ENCODE peak calls at places on chromosome 17, in eight cellular contexts. K is fibroblast of pulmonary artery; V is dorsolateral prefrontal cortex; Q is CD8-positive, alpha-beta memory T cell; H is uterus; O is GM23248; L is gastrocnemius medialis; U is naive thymus-derived CD4-positive, alpha-beta T cell. R is an unnamed sample.

GRCh38 chr17:67995568-67996191 is 589 bp downstream of the C17orf58 start:
- DNase-seq in K (no peak), V (no peak), Q (no peak), H (peak; percentile 38), O (peak; percentile 53), L (no peak), U (peak; percentile 15), R (no peak)

GRCh38 chr17:77604301-77605031 is 354.0 kb upstream of the TNRC6C start:
- DNase-seq in K (no peak), V (no peak), Q (no peak), H (no peak), O (no peak), L (no peak), U (no peak), R (no peak)

GRCh38 chr17:20706752-20707372 is 127.3 kb downstream of the CDRT15L2 start:
- DNase-seq in K (no peak), V (no peak), Q (no peak), H (no peak), O (peak; percentile 2), L (no peak), U (no peak), R (no peak)

GRCh38 chr17:4480929-4481898 is 17.5 kb upstream of the SPNS2 start:
- DNase-seq in K (no peak), V (no peak), Q (peak; percentile 24), H (no peak), O (no peak), L (no peak), U (peak; percentile 30), R (no peak)

GRCh38 chr17:58822148-58823050 is 66.7 kb downstream of the PPM1E start:
- DNase-seq in K (peak; percentile 14), V (no peak), Q (no peak), H (no peak), O (peak; percentile 5), L (no peak), U (no peak), R (no peak)

GRCh38 chr17:34820922-34821321 is 140.3 kb downstream of the CCT6B start:
- DNase-seq in K (no peak), V (no peak), Q (no peak), H (no peak), O (no peak), L (no peak), U (no peak), R (no peak)

GRCh38 chr17:4721203-4722135 is 9.8 kb upstream of the MED11 start:
- DNase-seq in K (peak; percentile 31), V (no peak), Q (no peak), H (no peak), O (no peak), L (no peak), U (no peak), R (peak; percentile 6)

GRCh38 chr17:32593003-32593402 is 106.2 kb downstream of the CDK5R1 start:
- DNase-seq in K (no peak), V (no peak), Q (no peak), H (no peak), O (no peak), L (no peak), U (no peak), R (no peak)

GRCh38 chr17:68740555-68741447 is 139.6 kb upstream of the FAM20A start:
- DNase-seq in K (no peak), V (no peak), Q (no peak), H (no peak), O (no peak), L (no peak), U (no peak), R (no peak)

GRCh38 chr17:76357597-76358158 is 4.0 kb upstream of the PRPSAP1 start:
- DNase-seq in K (no peak), V (no peak), Q (no peak), H (no peak), O (no peak), L (no peak), U (no peak), R (no peak)

GRCh38 chr17:69609495-69610315 is 195.2 kb downstream of the MAP2K6 start:
- DNase-seq in K (peak; percentile 51), V (no peak), Q (no peak), H (no peak), O (peak; percentile 60), L (no peak), U (no peak), R (peak; percentile 59)

GRCh38 chr17:76855105-76855504 is 13.1 kb upstream of the MGAT5B start:
- DNase-seq in K (no peak), V (no peak), Q (no peak), H (no peak), O (no peak), L (no peak), U (no peak), R (no peak)

GRCh38 chr17:74599023-74599399 is 6.9 kb upstream of the CD300LD start:
- DNase-seq in K (no peak), V (no peak), Q (no peak), H (no peak), O (peak; percentile 7), L (no peak), U (no peak), R (no peak)

GRCh38 chr17:83155128-83156081 is 76.0 kb downstream of the METRNL start:
- DNase-seq in K (peak; percentile 23), V (no peak), Q (no peak), H (no peak), O (peak; percentile 98), L (no peak), U (no peak), R (peak; percentile 76)

GRCh38 chr17:64709481-64709880 is 47.4 kb upstream of the SMURF2 start:
- DNase-seq in K (no peak), V (no peak), Q (no peak), H (no peak), O (no peak), L (no peak), U (no peak), R (no peak)

GRCh38 chr17:64702815-64703214 is 40.7 kb upstream of the SMURF2 start:
- DNase-seq in K (no peak), V (no peak), Q (no peak), H (no peak), O (no peak), L (no peak), U (no peak), R (no peak)

GRCh38 chr17:64707077-64707591 is 45.0 kb upstream of the SMURF2 start:
- DNase-seq in K (peak; percentile 99), V (peak; percentile 32), Q (no peak), H (peak; percentile 79), O (peak; percentile 99), L (peak; percentile 56), U (no peak), R (peak; percentile 98)

DNA sequence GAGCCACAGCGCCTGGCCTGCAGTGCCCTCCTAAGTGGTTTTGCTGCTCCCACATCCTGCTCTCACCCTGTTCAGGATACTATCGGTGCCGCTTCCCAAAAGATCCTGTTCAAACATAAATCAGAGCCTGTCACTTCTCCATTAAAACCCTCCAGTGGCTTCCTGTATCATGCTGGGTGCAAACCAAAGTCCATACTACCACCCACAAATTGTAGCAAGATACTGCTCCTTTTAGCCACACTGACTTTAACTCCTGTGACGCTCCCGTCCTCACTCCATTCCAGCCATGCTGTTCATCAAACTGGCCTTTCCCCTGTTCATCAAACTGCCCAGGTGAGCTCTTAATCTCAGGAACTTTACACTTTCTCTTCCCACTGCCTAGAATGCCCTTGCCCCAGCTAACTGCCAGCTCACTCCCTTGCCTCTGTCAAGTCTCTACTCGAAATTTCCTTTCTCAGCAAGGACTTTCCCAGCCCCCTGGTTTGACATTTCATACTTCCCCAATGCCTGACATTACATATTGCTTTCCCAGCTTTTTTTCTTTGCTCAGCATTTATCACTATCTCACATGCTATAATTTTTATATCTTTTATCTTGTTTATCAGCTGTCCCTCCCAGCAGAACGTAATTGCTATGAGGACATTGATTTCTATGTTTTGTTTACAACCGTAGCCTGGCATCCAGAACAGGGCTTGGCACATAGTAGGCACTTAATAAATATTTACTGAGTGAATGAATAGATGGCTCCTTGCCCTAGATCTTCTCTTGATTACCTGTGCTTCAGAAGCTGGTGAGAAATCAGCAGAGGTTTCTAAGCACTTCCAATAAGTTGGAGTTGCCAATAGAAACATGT is 44.3 kb upstream of the SMURF2 start:
- DNase-seq in K (peak; percentile 18), V (no peak), Q (no peak), H (no peak), O (peak; percentile 56), L (no peak), U (no peak), R (no peak)
- H3K4me3 ChIP-seq in K (no peak overlapping the region), V (no peak overlapping the region), Q (no peak overlapping the region), H (no peak overlapping the region), O (peak overlapping the region; percentile 49), L (no peak overlapping the region), U (no peak overlapping the region), R (no peak overlapping the region)

GRCh38 chr17:81528651-81529436 is 667 bp downstream of the FSCN2 start:
- DNase-seq in K (no peak), V (no peak), Q (no peak), H (no peak), O (no peak), L (no peak), U (no peak), R (no peak)

GRCh38 chr17:81528384-81528650 is 140 bp downstream of the FSCN2 start:
- DNase-seq in K (no peak), V (no peak), Q (no peak), H (no peak), O (no peak), L (no peak), U (no peak), R (no peak)

GRCh38 chr17:81529437-81529803 is 1.2 kb downstream of the FSCN2 start:
- DNase-seq in K (no peak), V (no peak), Q (no peak), H (no peak), O (no peak), L (no peak), U (no peak), R (no peak)

GRCh38 chr17:81526662-81527571 is 1.3 kb upstream of the FSCN2 start:
- DNase-seq in K (no peak), V (no peak), Q (no peak), H (no peak), O (no peak), L (peak; percentile 44), U (no peak), R (no peak)

GRCh38 chr17:81527591-81528383 is at the start of gene FSCN2:
- DNase-seq in K (no peak), V (no peak), Q (no peak), H (no peak), O (peak; percentile 80), L (no peak), U (no peak), R (no peak)
- H3K4me3 ChIP-seq in K (no peak within 1 kb of the TSS), V (no peak within 1 kb of the TSS), Q (no peak within 1 kb of the TSS), H (no peak within 1 kb of the TSS), O (peak within 1 kb of the TSS; percentile 34), L (no peak within 1 kb of the TSS), U (no peak within 1 kb of the TSS), R (no peak within 1 kb of the TSS)

DNA sequence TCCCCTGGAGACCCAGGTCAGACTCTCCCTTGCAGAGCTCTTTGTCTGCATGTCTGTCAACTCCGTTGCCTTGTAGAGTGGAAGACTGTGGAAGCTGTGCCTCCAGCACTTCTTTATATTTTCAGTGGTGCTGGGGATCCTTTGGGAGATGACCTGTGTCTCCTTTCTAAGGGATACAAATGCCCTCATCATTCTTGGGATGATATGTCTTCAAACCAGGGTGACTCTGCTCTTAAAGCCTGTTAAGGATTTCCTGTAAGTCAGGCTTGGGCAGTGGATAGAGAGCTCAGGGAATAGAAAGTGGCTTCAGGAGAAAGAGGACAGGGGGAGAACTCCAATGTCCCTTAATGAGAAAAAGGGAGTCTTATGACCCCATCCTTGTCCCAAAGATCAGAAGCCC is 1.5 kb downstream of the HOXB3 start:
- DNase-seq in K (no peak), V (no peak), Q (no peak), H (no peak), O (peak; percentile 28), L (no peak), U (no peak), R (no peak)
- H3K4me3 ChIP-seq in K (no peak overlapping the region), V (no peak overlapping the region), Q (no peak overlapping the region), H (no peak overlapping the region), O (no peak overlapping the region), L (no peak overlapping the region), U (no peak overlapping the region), R (peak overlapping the region; percentile 77)

GRCh38 chr17:18038861-18039534 is at the start of the genes ATPAF2 and GID4:
- DNase-seq in K (peak; percentile 99), V (peak; percentile 100), Q (peak; percentile 99), H (peak; percentile 100), O (peak; percentile 100), L (peak; percentile 99), U (peak; percentile 100), R (peak; percentile 99)
- H3K4me3 ChIP-seq in K (peak within 1 kb of the TSS; percentile 91), V (peak within 1 kb of the TSS; percentile 96), Q (peak within 1 kb of the TSS; percentile 77), H (peak within 1 kb of the TSS; percentile 87), O (peak within 1 kb of the TSS; percentile 86), L (peak within 1 kb of the TSS; percentile 95), U (peak within 1 kb of the TSS; percentile 79), R (peak within 1 kb of the TSS; percentile 64)

R was measured in astrocyte of the spinal cord.